ENCODE peak calls at places on chromosome 1, in eight cellular contexts. One of them, this sample, is unnamed.

GRCh38 chr1:198598796-198599321 is 40.0 kb upstream of the PTPRC start:
- DNase-seq in epithelial cell of esophagus: no peak
- DNase-seq in stomach: no peak
- DNase-seq in fibroblast of lung: peak; percentile 16
- DNase-seq in AG04450: no peak
- DNase-seq in foreskin keratinocyte: no peak
- DNase-seq in dorsolateral prefrontal cortex: no peak
- DNase-seq in spleen: peak; percentile 66
- DNase-seq in this sample: no peak

GRCh38 chr1:208192989-208193388 is 51.2 kb downstream of the PLXNA2 start:
- DNase-seq in epithelial cell of esophagus: no peak
- DNase-seq in fibroblast of lung: no peak
- DNase-seq in dorsolateral prefrontal cortex: no peak
- DNase-seq in spleen: no peak
- DNase-seq in stomach: no peak
- DNase-seq in foreskin keratinocyte: no peak
- DNase-seq in AG04450: no peak
- DNase-seq in this sample: no peak

GRCh38 chr1:83998599-83999315 is at the start of gene TTLL7:
- DNase-seq in spleen: peak; percentile 91
- DNase-seq in stomach: peak; percentile 79
- DNase-seq in AG04450: no peak
- DNase-seq in epithelial cell of esophagus: peak; percentile 73
- DNase-seq in dorsolateral prefrontal cortex: peak; percentile 90
- DNase-seq in fibroblast of lung: peak; percentile 73
- DNase-seq in foreskin keratinocyte: peak; percentile 64
- DNase-seq in this sample: peak; percentile 55

GRCh38 chr1:245730796-245731195 is 576.0 kb downstream of the KIF26B start:
- DNase-seq in foreskin keratinocyte: no peak
- DNase-seq in stomach: no peak
- DNase-seq in AG04450: no peak
- DNase-seq in epithelial cell of esophagus: no peak
- DNase-seq in dorsolateral prefrontal cortex: no peak
- DNase-seq in fibroblast of lung: peak; percentile 67
- DNase-seq in spleen: no peak
- DNase-seq in this sample: no peak

GRCh38 chr1:227323164-227323955 is 5.1 kb upstream of the CDC42BPA start:
- DNase-seq in fibroblast of lung: no peak
- DNase-seq in epithelial cell of esophagus: peak; percentile 46
- DNase-seq in AG04450: no peak
- DNase-seq in spleen: no peak
- DNase-seq in foreskin keratinocyte: no peak
- DNase-seq in stomach: peak; percentile 88
- DNase-seq in dorsolateral prefrontal cortex: no peak
- DNase-seq in this sample: no peak

GRCh38 chr1:92031281-92032110 is 1.7 kb downstream of the EPHX4 start:
- DNase-seq in spleen: no peak
- DNase-seq in dorsolateral prefrontal cortex: no peak
- DNase-seq in epithelial cell of esophagus: no peak
- DNase-seq in fibroblast of lung: no peak
- DNase-seq in AG04450: no peak
- DNase-seq in stomach: no peak
- DNase-seq in foreskin keratinocyte: no peak
- DNase-seq in this sample: no peak

GRCh38 chr1:240843798-240844197 is 231.8 kb upstream of the GREM2 start:
- DNase-seq in stomach: no peak
- DNase-seq in dorsolateral prefrontal cortex: no peak
- DNase-seq in fibroblast of lung: no peak
- DNase-seq in epithelial cell of esophagus: no peak
- DNase-seq in foreskin keratinocyte: no peak
- DNase-seq in AG04450: no peak
- DNase-seq in spleen: no peak
- DNase-seq in this sample: no peak

GRCh38 chr1:78303620-78304019 is 187.2 kb upstream of the PTGFR start:
- DNase-seq in stomach: no peak
- DNase-seq in foreskin keratinocyte: peak; percentile 90
- DNase-seq in dorsolateral prefrontal cortex: no peak
- DNase-seq in epithelial cell of esophagus: peak; percentile 98
- DNase-seq in fibroblast of lung: peak; percentile 96
- DNase-seq in AG04450: peak; percentile 69
- DNase-seq in spleen: no peak
- DNase-seq in this sample: no peak

GRCh38 chr1:202964755-202965440 is 2.2 kb downstream of the CYB5R1 start:
- DNase-seq in spleen: no peak
- DNase-seq in AG04450: no peak
- DNase-seq in dorsolateral prefrontal cortex: peak; percentile 26
- DNase-seq in fibroblast of lung: peak; percentile 71
- DNase-seq in foreskin keratinocyte: peak; percentile 92
- DNase-seq in stomach: peak; percentile 75
- DNase-seq in epithelial cell of esophagus: peak; percentile 91
- DNase-seq in this sample: no peak

GRCh38 chr1:160097911-160098851 is at the start of gene IGSF8:
- DNase-seq in stomach: peak; percentile 94
- DNase-seq in fibroblast of lung: peak; percentile 73
- DNase-seq in dorsolateral prefrontal cortex: peak; percentile 87
- DNase-seq in spleen: peak; percentile 97
- DNase-seq in AG04450: peak; percentile 33
- DNase-seq in epithelial cell of esophagus: peak; percentile 93
- DNase-seq in foreskin keratinocyte: peak; percentile 61
- DNase-seq in this sample: peak; percentile 92

GRCh38 chr1:158149577-158150269 is 31.0 kb upstream of the CD1D start:
- DNase-seq in fibroblast of lung: peak; percentile 91
- DNase-seq in stomach: peak; percentile 81
- DNase-seq in dorsolateral prefrontal cortex: peak; percentile 93
- DNase-seq in spleen: peak; percentile 93
- DNase-seq in AG04450: peak; percentile 91
- DNase-seq in foreskin keratinocyte: peak; percentile 90
- DNase-seq in epithelial cell of esophagus: peak; percentile 90
- DNase-seq in this sample: peak; percentile 69

GRCh38 chr1:214976665-214977064 is 105.9 kb upstream of the KCNK2 start:
- DNase-seq in spleen: no peak
- DNase-seq in foreskin keratinocyte: no peak
- DNase-seq in AG04450: no peak
- DNase-seq in fibroblast of lung: no peak
- DNase-seq in stomach: no peak
- DNase-seq in dorsolateral prefrontal cortex: no peak
- DNase-seq in epithelial cell of esophagus: no peak
- DNase-seq in this sample: no peak

GRCh38 chr1:240577095-240577494 is 34.9 kb downstream of the GREM2 start:
- DNase-seq in stomach: no peak
- DNase-seq in dorsolateral prefrontal cortex: no peak
- DNase-seq in foreskin keratinocyte: no peak
- DNase-seq in epithelial cell of esophagus: no peak
- DNase-seq in fibroblast of lung: no peak
- DNase-seq in AG04450: no peak
- DNase-seq in spleen: no peak
- DNase-seq in this sample: no peak

GRCh38 chr1:234226819-234227165 is 146.5 kb upstream of the COA6 start:
- DNase-seq in epithelial cell of esophagus: no peak
- DNase-seq in AG04450: no peak
- DNase-seq in foreskin keratinocyte: no peak
- DNase-seq in spleen: no peak
- DNase-seq in dorsolateral prefrontal cortex: no peak
- DNase-seq in stomach: no peak
- DNase-seq in fibroblast of lung: no peak
- DNase-seq in this sample: no peak

GRCh38 chr1:154615411-154615810 is 7.4 kb upstream of the ADAR start:
- DNase-seq in stomach: no peak
- DNase-seq in dorsolateral prefrontal cortex: no peak
- DNase-seq in AG04450: no peak
- DNase-seq in foreskin keratinocyte: no peak
- DNase-seq in epithelial cell of esophagus: no peak
- DNase-seq in spleen: no peak
- DNase-seq in fibroblast of lung: no peak
- DNase-seq in this sample: no peak

GRCh38 chr1:154611150-154611865 is 3.3 kb upstream of the ADAR start:
- DNase-seq in spleen: no peak
- DNase-seq in stomach: no peak
- DNase-seq in epithelial cell of esophagus: no peak
- DNase-seq in foreskin keratinocyte: no peak
- DNase-seq in fibroblast of lung: no peak
- DNase-seq in dorsolateral prefrontal cortex: no peak
- DNase-seq in AG04450: no peak
- DNase-seq in this sample: no peak

GRCh38 chr1:154616659-154617345 is 8.8 kb upstream of the ADAR start:
- DNase-seq in dorsolateral prefrontal cortex: no peak
- DNase-seq in stomach: no peak
- DNase-seq in AG04450: no peak
- DNase-seq in fibroblast of lung: peak; percentile 32
- DNase-seq in epithelial cell of esophagus: no peak
- DNase-seq in foreskin keratinocyte: no peak
- DNase-seq in spleen: no peak
- DNase-seq in this sample: no peak

GRCh38 chr1:154614887-154615286 is 6.9 kb upstream of the ADAR start:
- DNase-seq in spleen: no peak
- DNase-seq in dorsolateral prefrontal cortex: no peak
- DNase-seq in epithelial cell of esophagus: no peak
- DNase-seq in stomach: no peak
- DNase-seq in fibroblast of lung: no peak
- DNase-seq in AG04450: no peak
- DNase-seq in foreskin keratinocyte: no peak
- DNase-seq in this sample: no peak

GRCh38 chr1:154614247-154614646 is 6.3 kb upstream of the ADAR start:
- DNase-seq in AG04450: no peak
- DNase-seq in epithelial cell of esophagus: no peak
- DNase-seq in foreskin keratinocyte: no peak
- DNase-seq in fibroblast of lung: no peak
- DNase-seq in spleen: no peak
- DNase-seq in dorsolateral prefrontal cortex: no peak
- DNase-seq in stomach: no peak
- DNase-seq in this sample: no peak
- TF ChIP-seq CTCF in AG04450: no peak
- TF ChIP-seq CTCF in epithelial cell of esophagus: no peak
- TF ChIP-seq CTCF in foreskin keratinocyte: no peak
- TF ChIP-seq CTCF in fibroblast of lung: no peak
- TF ChIP-seq CTCF in spleen: no peak
- TF ChIP-seq CTCF in dorsolateral prefrontal cortex: no peak
- TF ChIP-seq CTCF in stomach: no peak
- TF ChIP-seq CTCF in this sample: no peak

DNA sequence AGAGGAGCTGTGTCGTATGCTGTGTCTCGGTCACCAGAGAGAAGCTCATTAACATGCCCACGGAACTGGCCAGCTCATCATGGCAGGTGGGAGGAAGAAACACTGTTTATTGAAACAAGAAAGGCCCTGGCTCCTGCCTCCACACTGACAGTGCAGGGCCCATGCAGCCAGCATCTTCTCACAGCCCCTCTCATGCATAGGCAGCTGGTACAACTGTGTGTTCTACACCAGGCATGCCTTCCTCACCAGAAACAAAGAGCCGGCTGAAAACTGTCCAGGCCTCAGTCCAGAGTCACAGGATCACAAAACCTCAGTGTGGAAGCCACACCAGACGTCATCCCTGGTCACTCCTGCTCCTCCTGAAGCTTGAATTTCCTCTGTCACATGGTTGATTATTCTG is 106.0 kb downstream of the UBE2U start:
- DNase-seq in spleen: no peak
- DNase-seq in stomach: no peak
- DNase-seq in epithelial cell of esophagus: peak; percentile 7
- DNase-seq in fibroblast of lung: peak; percentile 6
- DNase-seq in AG04450: no peak
- DNase-seq in foreskin keratinocyte: no peak
- DNase-seq in dorsolateral prefrontal cortex: peak; percentile 66
- DNase-seq in this sample: no peak
- TF ChIP-seq CTCF in spleen: no peak
- TF ChIP-seq CTCF in stomach: no peak
- TF ChIP-seq CTCF in epithelial cell of esophagus: no peak
- TF ChIP-seq CTCF in fibroblast of lung: no peak
- TF ChIP-seq CTCF in AG04450: no peak
- TF ChIP-seq CTCF in foreskin keratinocyte: no peak
- TF ChIP-seq CTCF in dorsolateral prefrontal cortex: no peak
- TF ChIP-seq CTCF in this sample: no peak

GRCh38 chr1:201290551-201290950 is 7.2 kb downstream of the PKP1 start:
- DNase-seq in epithelial cell of esophagus: no peak
- DNase-seq in foreskin keratinocyte: no peak
- DNase-seq in AG04450: no peak
- DNase-seq in spleen: peak; percentile 25
- DNase-seq in fibroblast of lung: no peak
- DNase-seq in dorsolateral prefrontal cortex: no peak
- DNase-seq in stomach: no peak
- DNase-seq in this sample: no peak
- TF ChIP-seq CTCF in epithelial cell of esophagus: no peak
- TF ChIP-seq CTCF in foreskin keratinocyte: no peak
- TF ChIP-seq CTCF in AG04450: no peak
- TF ChIP-seq CTCF in spleen: no peak
- TF ChIP-seq CTCF in fibroblast of lung: no peak
- TF ChIP-seq CTCF in dorsolateral prefrontal cortex: no peak
- TF ChIP-seq CTCF in stomach: no peak
- TF ChIP-seq CTCF in this sample: no peak

GRCh38 chr1:117059678-117060440 is at the start of gene TTF2:
- DNase-seq in stomach: peak; percentile 93
- DNase-seq in foreskin keratinocyte: peak; percentile 99
- DNase-seq in epithelial cell of esophagus: peak; percentile 99
- DNase-seq in spleen: peak; percentile 95
- DNase-seq in AG04450: peak; percentile 92
- DNase-seq in dorsolateral prefrontal cortex: peak; percentile 94
- DNase-seq in fibroblast of lung: peak; percentile 99
- DNase-seq in this sample: peak; percentile 93
- TF ChIP-seq CTCF in stomach: no peak
- TF ChIP-seq CTCF in foreskin keratinocyte: peak; percentile 58
- TF ChIP-seq CTCF in epithelial cell of esophagus: peak; percentile 25
- TF ChIP-seq CTCF in spleen: peak; percentile 49
- TF ChIP-seq CTCF in AG04450: peak; percentile 30
- TF ChIP-seq CTCF in dorsolateral prefrontal cortex: peak; percentile 4
- TF ChIP-seq CTCF in fibroblast of lung: peak; percentile 22
- TF ChIP-seq CTCF in this sample: peak; percentile 39

GRCh38 chr1:85146972-85147359 is 53.9 kb downstream of the SYDE2 start:
- DNase-seq in stomach: no peak
- DNase-seq in dorsolateral prefrontal cortex: no peak
- DNase-seq in fibroblast of lung: peak; percentile 74
- DNase-seq in AG04450: no peak
- DNase-seq in epithelial cell of esophagus: peak; percentile 20
- DNase-seq in spleen: no peak
- DNase-seq in foreskin keratinocyte: peak; percentile 55
- DNase-seq in this sample: no peak
- TF ChIP-seq CTCF in stomach: no peak
- TF ChIP-seq CTCF in dorsolateral prefrontal cortex: no peak
- TF ChIP-seq CTCF in fibroblast of lung: no peak
- TF ChIP-seq CTCF in AG04450: peak; percentile 46
- TF ChIP-seq CTCF in epithelial cell of esophagus: no peak
- TF ChIP-seq CTCF in spleen: no peak
- TF ChIP-seq CTCF in foreskin keratinocyte: peak; percentile 50
- TF ChIP-seq CTCF in this sample: peak; percentile 28